ENCODE peak calls at places on chromosomes 13 and 19, in eight cellular contexts. One of them, this sample, is unnamed.

GRCh38 chr13:109254271-109254670 is 532.1 kb downstream of the IRS2 start:
- DNase-seq in CD8-positive, alpha-beta memory T cell: no peak
- DNase-seq in nucleus accumbens: no peak
- DNase-seq in LoVo: no peak
- DNase-seq in aorta: no peak
- DNase-seq in activated CD4-positive, alpha-beta memory T cell treated with anti-CD3 and anti-CD28 coated beads, Interleukin-2, amount 10 ng/mL, durations not matched to agents 7 days and 5 days: no peak
- DNase-seq in Kasumi-1: no peak
- DNase-seq in stimulated activated naive B cell treated with anti-CD40 and anti-IgM and Interleukin-4, amounts not matched to agents 10 μg/mL and 1 μg/mL and 100 μg/mL, for 72 hours: no peak
- DNase-seq in this sample: no peak

GRCh38 chr13:90675129-90675528 is 672.4 kb upstream of the MIR17HG start:
- DNase-seq in stimulated activated naive B cell treated with anti-CD40 and anti-IgM and Interleukin-4, amounts not matched to agents 10 μg/mL and 1 μg/mL and 100 μg/mL, for 72 hours: no peak
- DNase-seq in CD8-positive, alpha-beta memory T cell: no peak
- DNase-seq in aorta: no peak
- DNase-seq in LoVo: no peak
- DNase-seq in activated CD4-positive, alpha-beta memory T cell treated with anti-CD3 and anti-CD28 coated beads, Interleukin-2, amount 10 ng/mL, durations not matched to agents 7 days and 5 days: no peak
- DNase-seq in Kasumi-1: no peak
- DNase-seq in nucleus accumbens: no peak
- DNase-seq in this sample: no peak

GRCh38 chr13:79365981-79366380 is 40.1 kb downstream of the RBM26 start:
- DNase-seq in nucleus accumbens: no peak
- DNase-seq in aorta: no peak
- DNase-seq in stimulated activated naive B cell treated with anti-CD40 and anti-IgM and Interleukin-4, amounts not matched to agents 10 μg/mL and 1 μg/mL and 100 μg/mL, for 72 hours: no peak
- DNase-seq in Kasumi-1: no peak
- DNase-seq in activated CD4-positive, alpha-beta memory T cell treated with anti-CD3 and anti-CD28 coated beads, Interleukin-2, amount 10 ng/mL, durations not matched to agents 7 days and 5 days: no peak
- DNase-seq in LoVo: no peak
- DNase-seq in CD8-positive, alpha-beta memory T cell: no peak
- DNase-seq in this sample: no peak

GRCh38 chr19:23906835-23907234 is 7.9 kb upstream of the ZNF726 start:
- DNase-seq in aorta: no peak
- DNase-seq in CD8-positive, alpha-beta memory T cell: no peak
- DNase-seq in activated CD4-positive, alpha-beta memory T cell treated with anti-CD3 and anti-CD28 coated beads, Interleukin-2, amount 10 ng/mL, durations not matched to agents 7 days and 5 days: no peak
- DNase-seq in nucleus accumbens: no peak
- DNase-seq in Kasumi-1: no peak
- DNase-seq in LoVo: no peak
- DNase-seq in stimulated activated naive B cell treated with anti-CD40 and anti-IgM and Interleukin-4, amounts not matched to agents 10 μg/mL and 1 μg/mL and 100 μg/mL, for 72 hours: no peak
- DNase-seq in this sample: no peak

GRCh38 chr13:50291611-50292010 is 276.4 kb downstream of the KCNRG start:
- DNase-seq in aorta: no peak
- DNase-seq in LoVo: no peak
- DNase-seq in CD8-positive, alpha-beta memory T cell: no peak
- DNase-seq in Kasumi-1: no peak
- DNase-seq in nucleus accumbens: no peak
- DNase-seq in activated CD4-positive, alpha-beta memory T cell treated with anti-CD3 and anti-CD28 coated beads, Interleukin-2, amount 10 ng/mL, durations not matched to agents 7 days and 5 days: no peak
- DNase-seq in stimulated activated naive B cell treated with anti-CD40 and anti-IgM and Interleukin-4, amounts not matched to agents 10 μg/mL and 1 μg/mL and 100 μg/mL, for 72 hours: no peak
- DNase-seq in this sample: no peak

GRCh38 chr19:49431330-49431749 is 6.2 kb downstream of the GFY start:
- DNase-seq in stimulated activated naive B cell treated with anti-CD40 and anti-IgM and Interleukin-4, amounts not matched to agents 10 μg/mL and 1 μg/mL and 100 μg/mL, for 72 hours: no peak
- DNase-seq in aorta: no peak
- DNase-seq in CD8-positive, alpha-beta memory T cell: no peak
- DNase-seq in nucleus accumbens: no peak
- DNase-seq in Kasumi-1: no peak
- DNase-seq in LoVo: no peak
- DNase-seq in activated CD4-positive, alpha-beta memory T cell treated with anti-CD3 and anti-CD28 coated beads, Interleukin-2, amount 10 ng/mL, durations not matched to agents 7 days and 5 days: peak
- DNase-seq in this sample: no peak

GRCh38 chr13:74128171-74128767 is 5.9 kb downstream of the KLF12 start:
- DNase-seq in aorta: no peak
- DNase-seq in Kasumi-1: no peak
- DNase-seq in CD8-positive, alpha-beta memory T cell: no peak
- DNase-seq in activated CD4-positive, alpha-beta memory T cell treated with anti-CD3 and anti-CD28 coated beads, Interleukin-2, amount 10 ng/mL, durations not matched to agents 7 days and 5 days: no peak
- DNase-seq in stimulated activated naive B cell treated with anti-CD40 and anti-IgM and Interleukin-4, amounts not matched to agents 10 μg/mL and 1 μg/mL and 100 μg/mL, for 72 hours: no peak
- DNase-seq in LoVo: no peak
- DNase-seq in nucleus accumbens: no peak
- DNase-seq in this sample: no peak

GRCh38 chr13:100566543-100566942 is 22.0 kb downstream of the GGACT start:
- DNase-seq in aorta: no peak
- DNase-seq in CD8-positive, alpha-beta memory T cell: no peak
- DNase-seq in activated CD4-positive, alpha-beta memory T cell treated with anti-CD3 and anti-CD28 coated beads, Interleukin-2, amount 10 ng/mL, durations not matched to agents 7 days and 5 days: no peak
- DNase-seq in Kasumi-1: no peak
- DNase-seq in nucleus accumbens: no peak
- DNase-seq in LoVo: peak
- DNase-seq in stimulated activated naive B cell treated with anti-CD40 and anti-IgM and Interleukin-4, amounts not matched to agents 10 μg/mL and 1 μg/mL and 100 μg/mL, for 72 hours: no peak
- DNase-seq in this sample: peak

GRCh38 chr13:50220938-50221337 is 205.7 kb downstream of the KCNRG start:
- DNase-seq in LoVo: no peak
- DNase-seq in aorta: no peak
- DNase-seq in nucleus accumbens: no peak
- DNase-seq in stimulated activated naive B cell treated with anti-CD40 and anti-IgM and Interleukin-4, amounts not matched to agents 10 μg/mL and 1 μg/mL and 100 μg/mL, for 72 hours: no peak
- DNase-seq in activated CD4-positive, alpha-beta memory T cell treated with anti-CD3 and anti-CD28 coated beads, Interleukin-2, amount 10 ng/mL, durations not matched to agents 7 days and 5 days: no peak
- DNase-seq in CD8-positive, alpha-beta memory T cell: no peak
- DNase-seq in Kasumi-1: no peak
- DNase-seq in this sample: no peak